ENCODE peak calls at places on chromosomes 16 and 17, in five cellular contexts. One of them, this sample, is unnamed.

GRCh38 chr17:58328195-58329034 is at the start of gene TSPOAP1:
- DNase-seq in tibial nerve: no peak
- DNase-seq in A549: no peak
- DNase-seq in stomach: no peak
- DNase-seq in CD8-positive, alpha-beta T cell: peak; percentile 90
- DNase-seq in this sample: no peak

GRCh38 chr16:4688674-4689045 is 4.7 kb upstream of the NUDT16L1 start:
- DNase-seq in tibial nerve: no peak
- DNase-seq in A549: no peak
- DNase-seq in stomach: no peak
- DNase-seq in CD8-positive, alpha-beta T cell: no peak
- DNase-seq in this sample: no peak

GRCh38 chr16:81994485-81994884 is 16.8 kb downstream of the SDR42E1 start:
- DNase-seq in tibial nerve: no peak
- DNase-seq in A549: peak; percentile 23
- DNase-seq in stomach: no peak
- DNase-seq in CD8-positive, alpha-beta T cell: no peak
- DNase-seq in this sample: no peak

GRCh38 chr17:65584604-65585521 is 23.4 kb upstream of the AXIN2 start:
- DNase-seq in tibial nerve: no peak
- DNase-seq in A549: no peak
- DNase-seq in stomach: no peak
- DNase-seq in CD8-positive, alpha-beta T cell: no peak
- DNase-seq in this sample: no peak

GRCh38 chr17:79797492-79798295 is 817 bp upstream of the CBX8 start:
- DNase-seq in tibial nerve: no peak
- DNase-seq in A549: peak; percentile 67
- DNase-seq in stomach: no peak
- DNase-seq in CD8-positive, alpha-beta T cell: no peak
- DNase-seq in this sample: no peak

GRCh38 chr17:81563861-81564586 is 11.9 kb upstream of the FAAP100 start:
- DNase-seq in tibial nerve: no peak
- DNase-seq in A549: no peak
- DNase-seq in stomach: no peak
- DNase-seq in CD8-positive, alpha-beta T cell: no peak
- DNase-seq in this sample: no peak

GRCh38 chr16:4529085-4530060 is 9.2 kb downstream of the CDIP1 start:
- DNase-seq in tibial nerve: no peak
- DNase-seq in A549: no peak
- DNase-seq in stomach: no peak
- DNase-seq in CD8-positive, alpha-beta T cell: no peak
- DNase-seq in this sample: peak; percentile 68

GRCh38 chr16:86448306-86448705 is 62.0 kb upstream of the FOXF1 start:
- DNase-seq in tibial nerve: no peak
- DNase-seq in A549: no peak
- DNase-seq in stomach: no peak
- DNase-seq in CD8-positive, alpha-beta T cell: no peak
- DNase-seq in this sample: no peak

GRCh38 chr16:322476-323143 is 29.9 kb downstream of the AXIN1 start:
- DNase-seq in tibial nerve: no peak
- DNase-seq in A549: no peak
- DNase-seq in stomach: no peak
- DNase-seq in CD8-positive, alpha-beta T cell: no peak
- DNase-seq in this sample: no peak

GRCh38 chr17:82315703-82316358 is 1.6 kb downstream of the CD7 start:
- DNase-seq in tibial nerve: no peak
- DNase-seq in A549: no peak
- DNase-seq in stomach: no peak
- DNase-seq in CD8-positive, alpha-beta T cell: peak; percentile 81
- DNase-seq in this sample: no peak

GRCh38 chr17:72424505-72425117 is 303.8 kb downstream of the SOX9 start:
- DNase-seq in tibial nerve: no peak
- DNase-seq in A549: no peak
- DNase-seq in stomach: no peak
- DNase-seq in CD8-positive, alpha-beta T cell: no peak
- DNase-seq in this sample: no peak

GRCh38 chr16:24497405-24497804 is 42.0 kb upstream of the RBBP6 start:
- DNase-seq in tibial nerve: no peak
- DNase-seq in A549: no peak
- DNase-seq in stomach: no peak
- DNase-seq in CD8-positive, alpha-beta T cell: no peak
- DNase-seq in this sample: no peak

GRCh38 chr16:51773491-51773890 is 622.4 kb upstream of the SALL1 start:
- DNase-seq in tibial nerve: no peak
- DNase-seq in A549: no peak
- DNase-seq in stomach: no peak
- DNase-seq in CD8-positive, alpha-beta T cell: no peak
- DNase-seq in this sample: no peak

GRCh38 chr16:48117217-48118105 is 38.3 kb downstream of the ABCC12 start:
- DNase-seq in tibial nerve: no peak
- DNase-seq in A549: peak; percentile 75
- DNase-seq in stomach: no peak
- DNase-seq in CD8-positive, alpha-beta T cell: peak; percentile 59
- DNase-seq in this sample: peak; percentile 68

GRCh38 chr16:59535298-59535697 is 801.2 kb upstream of the GOT2 start:
- DNase-seq in tibial nerve: no peak
- DNase-seq in A549: no peak
- DNase-seq in stomach: no peak
- DNase-seq in CD8-positive, alpha-beta T cell: no peak
- DNase-seq in this sample: no peak

GRCh38 chr17:3727041-3727440 is 3.3 kb downstream of the HASPIN start:
- DNase-seq in tibial nerve: no peak
- DNase-seq in A549: no peak
- DNase-seq in stomach: no peak
- DNase-seq in CD8-positive, alpha-beta T cell: no peak
- DNase-seq in this sample: no peak

GRCh38 chr17:17677299-17678040 is 3.8 kb upstream of the RAI1 start:
- DNase-seq in tibial nerve: no peak
- DNase-seq in A549: no peak
- DNase-seq in stomach: no peak
- DNase-seq in CD8-positive, alpha-beta T cell: no peak
- DNase-seq in this sample: no peak

GRCh38 chr17:67475161-67475887 is 98.2 kb downstream of the PITPNC1 start:
- DNase-seq in tibial nerve: peak; percentile 47
- DNase-seq in A549: peak; percentile 85
- DNase-seq in stomach: peak; percentile 87
- DNase-seq in CD8-positive, alpha-beta T cell: peak; percentile 90
- DNase-seq in this sample: peak; percentile 20

GRCh38 chr16:66121466-66121865 is 245.0 kb upstream of the CDH5 start:
- DNase-seq in tibial nerve: no peak
- DNase-seq in A549: no peak
- DNase-seq in stomach: no peak
- DNase-seq in CD8-positive, alpha-beta T cell: no peak
- DNase-seq in this sample: no peak

GRCh38 chr17:36049643-36050042 is 14.4 kb upstream of the CCL18 start:
- DNase-seq in tibial nerve: no peak
- DNase-seq in A549: no peak
- DNase-seq in stomach: no peak
- DNase-seq in CD8-positive, alpha-beta T cell: no peak
- DNase-seq in this sample: no peak

GRCh38 chr17:234163-235047 is 53.0 kb upstream of the DOC2B start:
- DNase-seq in tibial nerve: peak; percentile 9
- DNase-seq in A549: no peak
- DNase-seq in stomach: no peak
- DNase-seq in CD8-positive, alpha-beta T cell: no peak
- DNase-seq in this sample: no peak

GRCh38 chr16:67594956-67595355 is 32.6 kb downstream of the CTCF start:
- DNase-seq in tibial nerve: no peak
- DNase-seq in A549: no peak
- DNase-seq in stomach: no peak
- DNase-seq in CD8-positive, alpha-beta T cell: no peak
- DNase-seq in this sample: no peak

GRCh38 chr17:1055751-1056645 is 59.1 kb downstream of the TIMM22 start:
- DNase-seq in tibial nerve: peak; percentile 54
- DNase-seq in A549: peak; percentile 88
- DNase-seq in stomach: peak; percentile 63
- DNase-seq in CD8-positive, alpha-beta T cell: peak; percentile 64
- DNase-seq in this sample: peak; percentile 47

GRCh38 chr16:66155933-66156332 is 210.6 kb upstream of the CDH5 start:
- DNase-seq in tibial nerve: no peak
- DNase-seq in A549: no peak
- DNase-seq in stomach: no peak
- DNase-seq in CD8-positive, alpha-beta T cell: no peak
- DNase-seq in this sample: no peak

GRCh38 chr17:44354582-44355309 is 8.9 kb downstream of the FAM171A2 start:
- DNase-seq in tibial nerve: no peak
- DNase-seq in A549: no peak
- DNase-seq in stomach: no peak
- DNase-seq in CD8-positive, alpha-beta T cell: peak; percentile 80
- DNase-seq in this sample: no peak

GRCh38 chr17:6681176-6681575 is 29.6 kb downstream of the C17orf100 start:
- DNase-seq in tibial nerve: no peak
- DNase-seq in A549: no peak
- DNase-seq in stomach: no peak
- DNase-seq in CD8-positive, alpha-beta T cell: no peak
- DNase-seq in this sample: no peak

GRCh38 chr16:85616608-85617311 is 3.6 kb downstream of the GSE1 start:
- DNase-seq in tibial nerve: no peak
- DNase-seq in A549: no peak
- DNase-seq in stomach: peak; percentile 68
- DNase-seq in CD8-positive, alpha-beta T cell: peak; percentile 58
- DNase-seq in this sample: no peak

GRCh38 chr16:1013593-1013900 is 32.0 kb downstream of the SOX8 start:
- DNase-seq in tibial nerve: no peak
- DNase-seq in A549: no peak
- DNase-seq in stomach: no peak
- DNase-seq in CD8-positive, alpha-beta T cell: no peak
- DNase-seq in this sample: no peak

DNA sequence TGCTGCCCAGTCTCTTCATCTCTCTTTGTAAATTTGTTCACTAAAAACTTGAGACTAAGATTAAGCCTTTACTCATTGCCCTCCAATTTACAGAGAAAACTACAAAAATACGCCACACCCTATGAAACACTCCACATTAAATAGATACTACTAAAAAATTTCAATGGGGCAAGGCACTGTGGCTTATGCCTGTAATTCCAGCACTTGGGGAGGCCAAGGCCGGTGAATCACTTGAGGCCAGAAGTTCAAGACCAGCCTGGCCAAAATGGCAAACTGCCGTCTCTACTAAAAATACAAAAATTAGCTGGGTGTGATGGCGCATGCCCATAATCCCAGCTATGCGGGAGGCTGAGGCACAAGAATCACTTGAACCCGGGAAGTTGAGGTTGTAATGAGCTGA is 3.8 kb downstream of the UBE2O start:
- DNase-seq in tibial nerve: no peak
- DNase-seq in A549: no peak
- DNase-seq in stomach: no peak
- DNase-seq in CD8-positive, alpha-beta T cell: no peak
- DNase-seq in this sample: no peak
- H3K4me3 ChIP-seq in tibial nerve: no peak overlapping the region
- H3K4me3 ChIP-seq in A549: no peak overlapping the region
- H3K4me3 ChIP-seq in stomach: no peak overlapping the region
- H3K4me3 ChIP-seq in CD8-positive, alpha-beta T cell: no peak overlapping the region
- H3K4me3 ChIP-seq in this sample: no peak overlapping the region

GRCh38 chr16:68893710-68894705 is 50.7 kb downstream of the TANGO6 start:
- DNase-seq in tibial nerve: no peak
- DNase-seq in A549: no peak
- DNase-seq in stomach: no peak
- DNase-seq in CD8-positive, alpha-beta T cell: no peak
- DNase-seq in this sample: no peak
- H3K4me3 ChIP-seq in tibial nerve: no peak overlapping the region
- H3K4me3 ChIP-seq in A549: no peak overlapping the region
- H3K4me3 ChIP-seq in stomach: no peak overlapping the region
- H3K4me3 ChIP-seq in CD8-positive, alpha-beta T cell: no peak overlapping the region
- H3K4me3 ChIP-seq in this sample: no peak overlapping the region

GRCh38 chr16:56645311-56645710 is 6.4 kb upstream of the MT1B start:
- DNase-seq in tibial nerve: no peak
- DNase-seq in A549: no peak
- DNase-seq in stomach: no peak
- DNase-seq in CD8-positive, alpha-beta T cell: no peak
- DNase-seq in this sample: no peak

GRCh38 chr16:56643833-56644232 is 5.4 kb downstream of the MT1A start:
- DNase-seq in tibial nerve: no peak
- DNase-seq in A549: no peak
- DNase-seq in stomach: no peak
- DNase-seq in CD8-positive, alpha-beta T cell: no peak
- DNase-seq in this sample: no peak

GRCh38 chr16:56641166-56641565 is 2.7 kb downstream of the MT1A start:
- DNase-seq in tibial nerve: no peak
- DNase-seq in A549: no peak
- DNase-seq in stomach: no peak
- DNase-seq in CD8-positive, alpha-beta T cell: no peak
- DNase-seq in this sample: no peak

GRCh38 chr16:56645838-56646237 is 5.8 kb upstream of the MT1B start:
- DNase-seq in tibial nerve: no peak
- DNase-seq in A549: no peak
- DNase-seq in stomach: no peak
- DNase-seq in CD8-positive, alpha-beta T cell: no peak
- DNase-seq in this sample: no peak

DNA sequence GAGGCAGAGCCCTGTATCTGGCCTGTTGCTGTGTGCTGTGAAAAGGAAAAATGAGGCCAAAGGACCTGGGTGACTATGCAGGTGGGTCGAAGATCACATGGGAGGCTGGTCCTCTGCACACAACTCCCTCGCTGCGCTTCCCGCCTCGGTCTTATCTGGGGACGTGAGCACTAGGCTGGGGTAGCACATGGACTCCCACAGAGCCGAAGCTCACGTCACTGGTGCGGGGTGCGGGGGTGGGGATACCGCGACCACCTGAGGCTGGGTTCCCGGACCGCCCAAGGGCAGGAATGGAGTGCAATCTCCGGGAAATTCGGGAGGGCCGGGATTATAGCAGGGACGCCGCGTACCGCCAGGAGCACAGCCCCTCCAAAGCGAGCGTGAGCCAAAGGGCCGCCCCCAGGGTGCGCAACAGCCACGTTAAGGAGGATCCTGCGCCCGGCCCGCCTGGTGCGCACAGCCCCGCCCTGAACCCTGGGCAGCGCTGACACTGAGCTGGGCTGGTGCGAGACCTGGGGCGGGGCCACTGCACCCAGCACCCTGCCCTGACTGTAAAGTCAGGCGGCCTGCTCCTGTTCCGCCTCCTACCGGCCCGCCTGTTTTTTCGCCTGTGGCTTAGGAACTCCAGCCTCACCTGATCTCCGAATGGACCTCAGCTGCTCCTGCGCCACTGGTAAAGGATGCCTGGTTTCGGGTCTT is 4.8 kb downstream of the MT1A start:
- DNase-seq in tibial nerve: peak; percentile 19
- DNase-seq in A549: peak; percentile 80
- DNase-seq in stomach: peak; percentile 89
- DNase-seq in CD8-positive, alpha-beta T cell: peak; percentile 86
- DNase-seq in this sample: no peak
- H3K4me3 ChIP-seq in tibial nerve: peak overlapping the region; percentile 8
- H3K4me3 ChIP-seq in A549: peak overlapping the region; percentile 38
- H3K4me3 ChIP-seq in stomach: peak overlapping the region; percentile 44
- H3K4me3 ChIP-seq in CD8-positive, alpha-beta T cell: peak overlapping the region; percentile 33
- H3K4me3 ChIP-seq in this sample: no peak overlapping the region

DNA sequence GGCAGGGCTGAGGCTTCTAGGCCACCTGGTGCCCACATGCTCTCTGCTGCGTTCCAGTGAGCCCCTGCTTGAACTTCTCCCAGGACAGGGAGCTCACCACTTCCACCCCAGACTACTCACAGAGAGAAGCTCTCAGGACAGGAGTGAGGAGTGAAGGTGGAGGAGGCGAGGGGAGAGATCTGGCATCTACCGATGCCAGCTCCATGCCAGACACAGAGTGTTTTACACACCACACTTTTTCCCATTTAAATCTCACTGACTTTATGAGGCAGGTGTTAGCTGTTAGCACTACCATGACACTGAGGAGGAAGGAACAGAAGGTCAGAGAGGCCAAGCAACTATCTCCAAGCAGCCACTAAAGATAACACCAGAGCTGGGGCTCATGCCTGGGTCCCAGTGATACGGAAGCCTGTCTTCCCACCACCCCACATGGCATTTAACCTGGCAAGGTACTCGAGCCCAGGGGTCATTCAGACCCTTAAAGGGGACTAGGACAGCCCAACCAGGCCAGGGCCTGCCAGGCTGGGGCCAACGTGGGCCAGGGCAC is 6.8 kb downstream of the FAM83G start:
- DNase-seq in tibial nerve: no peak
- DNase-seq in A549: no peak
- DNase-seq in stomach: no peak
- DNase-seq in CD8-positive, alpha-beta T cell: no peak
- DNase-seq in this sample: no peak
- H3K4me3 ChIP-seq in tibial nerve: no peak overlapping the region
- H3K4me3 ChIP-seq in A549: no peak overlapping the region
- H3K4me3 ChIP-seq in stomach: no peak overlapping the region
- H3K4me3 ChIP-seq in CD8-positive, alpha-beta T cell: no peak overlapping the region
- H3K4me3 ChIP-seq in this sample: no peak overlapping the region